ENCODE peak calls at places on chromosomes 13 and 19, in ten cellular contexts. N, U, O, X, T, W, F, J, Z and D are unnamed samples.

GRCh38 chr13:47564041-47564440 is 437.0 kb downstream of the SUCLA2 start:
- DNase-seq in X (no peak), T (no peak), Z (peak), O (no peak), F (no peak), U (no peak), N (no peak), J (no peak), W (no peak), D (no peak)

GRCh38 chr13:46179576-46180368 is 2.2 kb downstream of the LCP1 start:
- DNase-seq in J (peak), N (peak), W (peak), X (peak), O (no peak), T (no peak), Z (no peak), F (no peak), U (peak), D (peak)

GRCh38 chr13:99269627-99270252 is 11.6 kb upstream of the GPR18 start:
- DNase-seq in J (no peak), W (no peak), X (no peak), O (peak), U (no peak), T (peak), F (peak), N (no peak), Z (no peak), D (no peak)

GRCh38 chr13:70249332-70250064 is 141.2 kb upstream of the KLHL1 start:
- DNase-seq in T (no peak), O (no peak), J (no peak), F (no peak), X (no peak), W (no peak), Z (peak), U (no peak), N (no peak), D (no peak)

GRCh38 chr19:17214531-17215124 is 529 bp upstream of the USE1 start:
- DNase-seq in O (no peak), J (no peak), F (no peak), N (no peak), T (no peak), Z (no peak), U (no peak), X (no peak), W (no peak), D (no peak)

GRCh38 chr19:4304509-4305252 is at the start of gene FSD1:
- DNase-seq in J (peak), W (peak), T (peak), F (peak), X (peak), O (no peak), U (no peak), Z (peak), N (peak), D (no peak)

GRCh38 chr19:19053508-19054314 is 10.1 kb upstream of the SLC25A42 start:
- DNase-seq in U (peak), X (peak), O (no peak), Z (peak), T (peak), W (peak), N (peak), J (peak), F (peak), D (no peak)

GRCh38 chr19:41014643-41015042 is 23.6 kb downstream of the CYP2B6 start:
- DNase-seq in U (no peak), F (no peak), X (no peak), T (no peak), W (no peak), N (no peak), J (no peak), Z (no peak), O (no peak), D (no peak)

GRCh38 chr19:3479177-3479818 is 1.0 kb downstream of the SMIM24 start:
- DNase-seq in J (peak), Z (peak), F (peak), O (no peak), T (no peak), W (no peak), N (peak), X (peak), U (no peak), D (peak)

GRCh38 chr19:8638078-8638619 is 7.7 kb downstream of the NFILZ start:
- DNase-seq in U (peak), F (no peak), T (no peak), X (no peak), J (peak), N (no peak), W (no peak), O (no peak), Z (no peak), D (peak)

GRCh38 chr19:29761575-29762225 is 46.6 kb upstream of the C19orf12 start:
- DNase-seq in Z (no peak), X (no peak), J (no peak), T (no peak), O (no peak), W (no peak), U (no peak), F (no peak), N (no peak), D (no peak)

GRCh38 chr13:103525530-103525929 is 459.3 kb upstream of the SLC10A2 start:
- DNase-seq in X (no peak), W (no peak), F (no peak), Z (no peak), N (no peak), U (no peak), O (no peak), T (no peak), J (no peak), D (no peak)

GRCh38 chr13:43307921-43308433 is 284.6 kb downstream of the DNAJC15 start:
- DNase-seq in W (no peak), X (no peak), F (peak), Z (no peak), J (no peak), U (peak), O (no peak), T (peak), N (no peak), D (peak)

GRCh38 chr13:30908416-30908980 is 2.4 kb downstream of the MEDAG start:
- DNase-seq in N (no peak), J (no peak), T (no peak), Z (no peak), F (no peak), U (peak), X (no peak), W (no peak), O (no peak), D (no peak)

GRCh38 chr13:100588350-100589177 is at the start of gene GGACT:
- DNase-seq in W (peak), U (peak), N (peak), Z (peak), J (peak), F (peak), X (peak), O (peak), T (peak), D (peak)

GRCh38 chr19:35736913-35737886 is 5.1 kb downstream of the IGFLR1 start:
- DNase-seq in J (peak), X (no peak), F (no peak), W (no peak), O (no peak), Z (no peak), U (no peak), N (no peak), T (no peak), D (no peak)

GRCh38 chr19:36686365-36687213 is 823 bp upstream of the ZNF567 start:
- DNase-seq in X (no peak), N (no peak), W (no peak), U (no peak), Z (peak), O (no peak), J (no peak), T (no peak), F (peak), D (no peak)

GRCh38 chr19:6218497-6219146 is 61.2 kb downstream of the MLLT1 start:
- DNase-seq in T (peak), U (peak), X (peak), F (peak), Z (peak), J (peak), W (peak), O (no peak), N (peak), D (peak)

GRCh38 chr13:49579501-49579900 is 5.9 kb downstream of the RCBTB1 start:
- DNase-seq in U (no peak), T (no peak), J (no peak), W (no peak), O (no peak), N (no peak), X (no peak), F (no peak), Z (no peak), D (no peak)

GRCh38 chr13:56400774-56401173 is 739.9 kb upstream of the PRR20A start:
- DNase-seq in W (no peak), U (no peak), J (no peak), N (no peak), T (no peak), Z (no peak), O (no peak), F (no peak), X (no peak), D (no peak)

GRCh38 chr13:40697711-40698110 is 31.3 kb upstream of the FOXO1 start:
- DNase-seq in F (no peak), Z (no peak), X (no peak), T (no peak), O (no peak), N (no peak), U (no peak), J (no peak), W (no peak), D (no peak)

GRCh38 chr19:49977111-49977510 is 16.1 kb upstream of the SIGLEC11 start:
- DNase-seq in W (no peak), X (no peak), N (no peak), J (no peak), O (no peak), F (no peak), T (no peak), Z (no peak), U (no peak), D (no peak)

GRCh38 chr13:25602206-25602605 is 230.4 kb downstream of the ATP8A2 start:
- DNase-seq in J (no peak), F (no peak), O (no peak), X (no peak), U (no peak), T (no peak), N (no peak), W (no peak), Z (peak), D (no peak)

GRCh38 chr13:100828226-100828625 is 153.6 kb upstream of the TMTC4 start:
- DNase-seq in N (no peak), W (no peak), O (no peak), U (no peak), F (peak), Z (peak), T (no peak), X (no peak), J (no peak), D (no peak)

GRCh38 chr13:87498681-87499080 is 172.5 kb upstream of the SLITRK5 start:
- DNase-seq in Z (no peak), J (no peak), O (no peak), U (no peak), W (no peak), N (no peak), T (no peak), F (peak), X (no peak), D (no peak)

GRCh38 chr19:23855676-23856075 is 59.0 kb upstream of the ZNF726 start:
- DNase-seq in F (no peak), J (no peak), T (no peak), O (no peak), Z (peak), U (no peak), N (no peak), W (no peak), X (no peak), D (no peak)

GRCh38 chr19:3814648-3815047 is 28.5 kb upstream of the MATK start:
- DNase-seq in O (no peak), Z (no peak), N (no peak), T (no peak), U (no peak), J (no peak), W (no peak), F (no peak), X (no peak), D (no peak)

GRCh38 chr19:29401712-29402421 is 123.9 kb upstream of the VSTM2B start:
- DNase-seq in T (no peak), W (no peak), U (no peak), Z (no peak), J (no peak), X (no peak), O (no peak), N (no peak), F (no peak), D (no peak)

GRCh38 chr13:64234255-64234654 is 2818.6 kb upstream of the PCDH20 start:
- DNase-seq in W (no peak), T (no peak), U (no peak), Z (no peak), F (no peak), J (no peak), X (no peak), N (no peak), O (peak), D (no peak)

GRCh38 chr13:36344173-36344572 is 2.0 kb downstream of the SPART start:
- DNase-seq in O (no peak), J (no peak), F (no peak), W (no peak), X (no peak), U (no peak), Z (no peak), N (no peak), T (no peak), D (no peak)

GRCh38 chr19:5191091-5191490 is 149.5 kb downstream of the PTPRS start:
- DNase-seq in F (no peak), T (no peak), O (no peak), N (no peak), X (no peak), Z (no peak), W (no peak), J (no peak), U (no peak), D (no peak)